ENCODE peak calls at places on chromosome 19, in nine cellular contexts. One of them, this sample, is unnamed.

GRCh38 chr19:1324792-1325567 is 39.3 kb downstream of the EFNA2 start:
- DNase-seq in AG09319: peak
- DNase-seq in heart left ventricle: peak
- DNase-seq in bronchial epithelial cell: peak
- DNase-seq in neural crest cell: no peak
- DNase-seq in tibial artery: no peak
- DNase-seq in GM12865: no peak
- DNase-seq in WTC11: peak
- DNase-seq in mammary epithelial cell: peak
- DNase-seq in this sample: peak

GRCh38 chr19:28393574-28394336 is 819.2 kb downstream of the UQCRFS1 start:
- DNase-seq in tibial artery: no peak
- DNase-seq in bronchial epithelial cell: no peak
- DNase-seq in WTC11: no peak
- DNase-seq in AG09319: no peak
- DNase-seq in GM12865: no peak
- DNase-seq in neural crest cell: no peak
- DNase-seq in heart left ventricle: no peak
- DNase-seq in mammary epithelial cell: no peak
- DNase-seq in this sample: no peak

GRCh38 chr19:51810228-51810627 is 15.3 kb downstream of the FPR3 start:
- DNase-seq in bronchial epithelial cell: no peak
- DNase-seq in WTC11: no peak
- DNase-seq in mammary epithelial cell: no peak
- DNase-seq in tibial artery: no peak
- DNase-seq in AG09319: no peak
- DNase-seq in heart left ventricle: peak
- DNase-seq in GM12865: no peak
- DNase-seq in neural crest cell: no peak
- DNase-seq in this sample: no peak

GRCh38 chr19:58277197-58277596 is 1.6 kb upstream of the ZNF8 start:
- DNase-seq in WTC11: no peak
- DNase-seq in neural crest cell: no peak
- DNase-seq in tibial artery: no peak
- DNase-seq in mammary epithelial cell: no peak
- DNase-seq in GM12865: no peak
- DNase-seq in heart left ventricle: no peak
- DNase-seq in bronchial epithelial cell: no peak
- DNase-seq in AG09319: no peak
- DNase-seq in this sample: no peak

GRCh38 chr19:52007436-52007804 is 591 bp downstream of the ZNF615 start:
- DNase-seq in WTC11: peak
- DNase-seq in tibial artery: no peak
- DNase-seq in heart left ventricle: no peak
- DNase-seq in GM12865: no peak
- DNase-seq in bronchial epithelial cell: no peak
- DNase-seq in neural crest cell: peak
- DNase-seq in mammary epithelial cell: no peak
- DNase-seq in AG09319: no peak
- DNase-seq in this sample: no peak

GRCh38 chr19:17075860-17076538 is 422 bp downstream of the MYO9B start:
- DNase-seq in WTC11: no peak
- DNase-seq in heart left ventricle: peak
- DNase-seq in mammary epithelial cell: peak
- DNase-seq in AG09319: no peak
- DNase-seq in neural crest cell: no peak
- DNase-seq in bronchial epithelial cell: peak
- DNase-seq in GM12865: peak
- DNase-seq in tibial artery: no peak
- DNase-seq in this sample: no peak

GRCh38 chr19:38035515-38036495 is 128.8 kb downstream of the SIPA1L3 start:
- DNase-seq in neural crest cell: no peak
- DNase-seq in mammary epithelial cell: no peak
- DNase-seq in heart left ventricle: no peak
- DNase-seq in tibial artery: peak
- DNase-seq in GM12865: no peak
- DNase-seq in WTC11: no peak
- DNase-seq in bronchial epithelial cell: no peak
- DNase-seq in AG09319: no peak
- DNase-seq in this sample: no peak

GRCh38 chr19:35712529-35712909 is 5.3 kb upstream of the KMT2B start:
- DNase-seq in GM12865: peak
- DNase-seq in heart left ventricle: no peak
- DNase-seq in mammary epithelial cell: no peak
- DNase-seq in tibial artery: no peak
- DNase-seq in WTC11: no peak
- DNase-seq in AG09319: no peak
- DNase-seq in bronchial epithelial cell: no peak
- DNase-seq in neural crest cell: no peak
- DNase-seq in this sample: no peak

DNA sequence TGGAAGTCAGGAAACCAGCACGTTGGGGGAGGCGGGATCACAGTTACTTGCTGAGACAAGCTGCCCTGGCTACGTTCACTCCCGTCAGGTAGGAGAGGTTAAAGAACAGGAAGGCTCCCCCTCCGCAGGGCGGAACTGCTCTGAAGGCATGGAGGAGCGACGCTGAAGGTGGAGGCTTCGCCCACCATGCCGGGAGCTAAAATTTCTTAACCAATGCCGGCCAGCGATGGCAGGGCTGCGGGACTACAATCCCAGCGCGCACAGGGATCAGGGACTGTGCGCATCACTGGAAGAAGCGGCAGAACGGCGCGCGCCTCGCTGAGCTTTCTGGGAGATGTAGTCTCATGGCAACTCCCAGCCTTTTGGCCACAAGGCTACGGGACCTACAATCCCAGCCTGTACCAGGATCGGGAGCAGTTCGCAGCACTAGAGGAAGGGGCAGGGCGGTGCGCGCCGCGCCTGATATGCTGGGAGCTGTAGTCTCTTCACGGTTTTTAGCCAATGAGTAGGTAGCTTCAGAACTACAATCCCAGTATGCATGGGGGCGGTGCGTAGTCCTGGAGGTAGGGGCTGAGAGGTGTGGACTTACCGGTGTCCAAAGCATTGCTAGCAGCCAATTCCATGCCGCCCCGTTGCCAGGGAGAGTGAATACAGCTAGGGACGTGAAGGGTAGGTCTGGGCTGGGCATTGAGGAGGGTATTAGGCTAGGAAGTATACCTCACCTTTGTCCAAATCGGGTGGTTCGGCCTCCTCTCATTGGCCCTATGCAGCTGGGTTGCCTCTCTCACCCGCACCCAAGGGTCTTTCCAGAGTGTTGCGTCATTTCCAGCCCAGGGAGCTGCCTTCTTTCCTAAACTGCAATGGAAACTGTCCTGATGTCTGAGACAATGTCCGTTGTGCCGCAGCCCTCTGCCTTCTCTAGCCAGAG is 12.8 kb upstream of the ZNF682 start:
- DNase-seq in WTC11: peak
- DNase-seq in tibial artery: peak
- DNase-seq in GM12865: peak
- DNase-seq in AG09319: peak
- DNase-seq in bronchial epithelial cell: peak
- DNase-seq in heart left ventricle: peak
- DNase-seq in neural crest cell: peak
- DNase-seq in mammary epithelial cell: peak
- DNase-seq in this sample: peak
- TF ChIP-seq CTCF in WTC11: no peak
- TF ChIP-seq CTCF in tibial artery: peak
- TF ChIP-seq CTCF in GM12865: no peak
- TF ChIP-seq CTCF in AG09319: no peak
- TF ChIP-seq CTCF in bronchial epithelial cell: no peak
- TF ChIP-seq CTCF in heart left ventricle: no peak
- TF ChIP-seq CTCF in neural crest cell: peak
- TF ChIP-seq CTCF in mammary epithelial cell: no peak
- TF ChIP-seq CTCF in this sample: no peak

GRCh38 chr19:40277356-40277755 is 7.8 kb downstream of the AKT2 start:
- DNase-seq in mammary epithelial cell: no peak
- DNase-seq in WTC11: no peak
- DNase-seq in GM12865: no peak
- DNase-seq in AG09319: no peak
- DNase-seq in heart left ventricle: no peak
- DNase-seq in tibial artery: peak
- DNase-seq in neural crest cell: no peak
- DNase-seq in bronchial epithelial cell: no peak
- DNase-seq in this sample: no peak

GRCh38 chr19:40280608-40281221 is 4.4 kb downstream of the AKT2 start:
- DNase-seq in mammary epithelial cell: peak
- DNase-seq in bronchial epithelial cell: no peak
- DNase-seq in GM12865: no peak
- DNase-seq in AG09319: no peak
- DNase-seq in WTC11: no peak
- DNase-seq in heart left ventricle: no peak
- DNase-seq in tibial artery: no peak
- DNase-seq in neural crest cell: no peak
- DNase-seq in this sample: peak

GRCh38 chr19:40279761-40280607 is 5.2 kb downstream of the AKT2 start:
- DNase-seq in GM12865: peak
- DNase-seq in bronchial epithelial cell: no peak
- DNase-seq in heart left ventricle: no peak
- DNase-seq in mammary epithelial cell: no peak
- DNase-seq in WTC11: no peak
- DNase-seq in AG09319: no peak
- DNase-seq in neural crest cell: no peak
- DNase-seq in tibial artery: no peak
- DNase-seq in this sample: no peak

GRCh38 chr19:40278361-40279045 is 6.6 kb downstream of the AKT2 start:
- DNase-seq in AG09319: no peak
- DNase-seq in heart left ventricle: no peak
- DNase-seq in mammary epithelial cell: no peak
- DNase-seq in tibial artery: peak
- DNase-seq in GM12865: no peak
- DNase-seq in WTC11: no peak
- DNase-seq in neural crest cell: no peak
- DNase-seq in bronchial epithelial cell: no peak
- DNase-seq in this sample: no peak

DNA sequence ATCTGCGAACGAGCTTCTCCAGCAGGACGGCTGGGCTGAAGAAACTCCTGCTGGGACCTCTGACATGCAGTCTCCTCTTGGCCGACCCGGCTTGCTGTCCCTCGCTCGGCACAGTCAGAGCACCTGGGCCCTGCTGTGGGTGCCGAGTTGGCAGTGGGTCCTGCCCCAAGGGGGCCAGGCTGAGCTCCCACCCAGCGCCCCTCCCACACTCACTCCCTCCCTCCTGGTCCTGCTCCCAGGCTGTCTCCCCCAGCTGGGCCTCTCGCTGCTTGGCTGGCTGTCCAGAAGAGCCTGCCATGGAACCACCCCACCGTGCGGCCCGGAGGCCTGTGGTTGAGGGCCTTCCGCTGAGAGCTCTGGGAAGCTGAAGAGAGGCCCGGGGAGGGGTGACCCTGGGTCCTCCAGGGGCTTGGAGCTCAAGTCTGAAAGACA is 6.0 kb downstream of the AKT2 start:
- DNase-seq in bronchial epithelial cell: no peak
- DNase-seq in mammary epithelial cell: no peak
- DNase-seq in neural crest cell: no peak
- DNase-seq in heart left ventricle: peak
- DNase-seq in tibial artery: peak
- DNase-seq in GM12865: peak
- DNase-seq in WTC11: no peak
- DNase-seq in AG09319: no peak
- DNase-seq in this sample: no peak
- TF ChIP-seq CTCF in bronchial epithelial cell: no peak
- TF ChIP-seq CTCF in mammary epithelial cell: no peak
- TF ChIP-seq CTCF in neural crest cell: no peak
- TF ChIP-seq CTCF in heart left ventricle: peak
- TF ChIP-seq CTCF in tibial artery: no peak
- TF ChIP-seq CTCF in GM12865: no peak
- TF ChIP-seq CTCF in WTC11: no peak
- TF ChIP-seq CTCF in AG09319: peak
- TF ChIP-seq CTCF in this sample: no peak

GRCh38 chr19:23758187-23759074 is at the start of gene ZNF681:
- DNase-seq in heart left ventricle: peak
- DNase-seq in GM12865: peak
- DNase-seq in mammary epithelial cell: peak
- DNase-seq in neural crest cell: peak
- DNase-seq in tibial artery: peak
- DNase-seq in bronchial epithelial cell: peak
- DNase-seq in WTC11: peak
- DNase-seq in AG09319: peak
- DNase-seq in this sample: peak
- TF ChIP-seq CTCF in heart left ventricle: no peak
- TF ChIP-seq CTCF in GM12865: no peak
- TF ChIP-seq CTCF in mammary epithelial cell: peak
- TF ChIP-seq CTCF in neural crest cell: peak
- TF ChIP-seq CTCF in tibial artery: no peak
- TF ChIP-seq CTCF in bronchial epithelial cell: no peak
- TF ChIP-seq CTCF in WTC11: no peak
- TF ChIP-seq CTCF in AG09319: no peak
- TF ChIP-seq CTCF in this sample: no peak

GRCh38 chr19:40601061-40601973 is at the start of gene LTBP4:
- DNase-seq in GM12865: no peak
- DNase-seq in bronchial epithelial cell: no peak
- DNase-seq in WTC11: no peak
- DNase-seq in mammary epithelial cell: no peak
- DNase-seq in heart left ventricle: peak
- DNase-seq in neural crest cell: no peak
- DNase-seq in tibial artery: peak
- DNase-seq in AG09319: no peak
- DNase-seq in this sample: peak

GRCh38 chr19:40605201-40605971 is 4.2 kb downstream of the LTBP4 start:
- DNase-seq in AG09319: no peak
- DNase-seq in neural crest cell: no peak
- DNase-seq in GM12865: peak
- DNase-seq in WTC11: peak
- DNase-seq in heart left ventricle: peak
- DNase-seq in bronchial epithelial cell: peak
- DNase-seq in mammary epithelial cell: peak
- DNase-seq in tibial artery: peak
- DNase-seq in this sample: peak

GRCh38 chr19:40603719-40604646 is 2.8 kb downstream of the LTBP4 start:
- DNase-seq in bronchial epithelial cell: peak
- DNase-seq in neural crest cell: peak
- DNase-seq in mammary epithelial cell: peak
- DNase-seq in tibial artery: peak
- DNase-seq in heart left ventricle: peak
- DNase-seq in WTC11: peak
- DNase-seq in GM12865: peak
- DNase-seq in AG09319: peak
- DNase-seq in this sample: peak

GRCh38 chr19:40604647-40605200 is 3.6 kb downstream of the LTBP4 start:
- DNase-seq in bronchial epithelial cell: peak
- DNase-seq in GM12865: peak
- DNase-seq in heart left ventricle: peak
- DNase-seq in neural crest cell: no peak
- DNase-seq in WTC11: no peak
- DNase-seq in tibial artery: peak
- DNase-seq in AG09319: no peak
- DNase-seq in mammary epithelial cell: peak
- DNase-seq in this sample: peak

DNA sequence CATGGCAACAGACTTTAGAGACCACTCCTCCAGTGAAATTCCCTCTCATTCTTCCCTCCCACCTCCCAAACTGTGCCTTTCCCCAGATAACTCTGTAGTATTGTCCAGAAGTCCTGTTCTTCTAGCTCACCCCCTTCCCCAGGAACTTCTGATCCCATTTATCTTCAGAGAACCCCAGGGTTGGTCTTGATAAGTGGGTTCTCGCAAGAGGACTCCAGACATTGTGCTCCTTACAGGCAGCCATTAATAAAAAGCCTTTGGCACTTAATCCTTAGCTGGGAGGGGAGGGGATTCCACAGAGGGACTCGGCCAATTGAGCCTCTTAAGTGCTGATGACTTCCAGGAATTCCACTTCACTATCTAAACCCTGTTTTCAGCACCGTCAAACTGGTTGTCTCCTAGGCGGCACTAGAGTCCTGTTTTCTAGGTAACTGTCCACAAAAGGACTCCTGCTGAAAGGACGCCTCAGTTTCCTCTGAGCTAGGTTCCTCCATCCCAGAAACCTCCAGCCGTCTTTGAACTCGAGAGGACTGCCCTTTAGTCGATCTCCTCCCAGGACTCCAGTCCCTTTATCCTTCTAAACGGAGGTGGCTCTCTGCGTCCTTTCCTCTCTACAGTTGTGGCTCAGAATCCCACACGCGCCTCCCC is 2.0 kb downstream of the LTBP4 start:
- DNase-seq in neural crest cell: no peak
- DNase-seq in WTC11: no peak
- DNase-seq in GM12865: no peak
- DNase-seq in AG09319: no peak
- DNase-seq in bronchial epithelial cell: peak
- DNase-seq in tibial artery: no peak
- DNase-seq in heart left ventricle: peak
- DNase-seq in mammary epithelial cell: peak
- DNase-seq in this sample: peak
- TF ChIP-seq CTCF in neural crest cell: no peak
- TF ChIP-seq CTCF in WTC11: no peak
- TF ChIP-seq CTCF in GM12865: no peak
- TF ChIP-seq CTCF in AG09319: peak
- TF ChIP-seq CTCF in bronchial epithelial cell: no peak
- TF ChIP-seq CTCF in tibial artery: no peak
- TF ChIP-seq CTCF in heart left ventricle: no peak
- TF ChIP-seq CTCF in mammary epithelial cell: peak
- TF ChIP-seq CTCF in this sample: no peak

This sample was measured in coronary artery.